ENCODE peak calls at places on chromosomes 13 and 19, in four cellular contexts. T is H1, M is GM12878, V is K562. I is an unnamed sample.

GRCh38 chr19:19448238-19448544 is 42.7 kb downstream of the GATAD2A start:
- DNase-seq in T (no peak), M (no peak), V (no peak), I (no peak)

GRCh38 chr13:106481919-106482318 is 53.5 kb downstream of the EFNB2 start:
- DNase-seq in T (no peak), M (no peak), V (no peak), I (no peak)

GRCh38 chr19:22606954-22607652 is 27.0 kb upstream of the ZNF492 start:
- DNase-seq in T (no peak), M (no peak), V (no peak), I (no peak)

GRCh38 chr19:4007836-4008539 is 452 bp downstream of the PIAS4 start:
- DNase-seq in T (peak), M (no peak), V (peak), I (peak)

GRCh38 chr19:18044825-18045304 is 36.9 kb downstream of the ARRDC2 start:
- DNase-seq in T (peak), M (peak), V (peak), I (peak)

GRCh38 chr19:15252398-15253018 is 20.3 kb upstream of the EPHX3 start:
- DNase-seq in T (peak), M (no peak), V (no peak), I (peak)

GRCh38 chr13:35699181-35699580 is 222.7 kb upstream of the MAB21L1 start:
- DNase-seq in T (no peak), M (no peak), V (no peak), I (no peak)

GRCh38 chr19:3507371-3508120 is 1.4 kb downstream of the FZR1 start:
- DNase-seq in T (peak), M (no peak), V (peak), I (no peak)

GRCh38 chr13:36559388-36559787 is 114.4 kb upstream of the SERTM1 start:
- DNase-seq in T (no peak), M (no peak), V (no peak), I (no peak)

GRCh38 chr13:40272776-40273139 is 393.7 kb downstream of the FOXO1 start:
- DNase-seq in T (no peak), M (no peak), V (no peak), I (no peak)

GRCh38 chr19:33177417-33177976 is 16.6 kb upstream of the LRP3 start:
- DNase-seq in T (peak), M (no peak), V (peak), I (no peak)

GRCh38 chr13:60838581-60838980 is 441.6 kb downstream of the TDRD3 start:
- DNase-seq in T (no peak), M (no peak), V (no peak), I (peak)

GRCh38 chr19:30733826-30734550 is 361.8 kb downstream of the ZNF536 start:
- DNase-seq in T (no peak), M (no peak), V (no peak), I (no peak)

GRCh38 chr13:102704238-102704750 is 9.4 kb upstream of the METTL21C start:
- DNase-seq in T (no peak), M (no peak), V (no peak), I (peak)

GRCh38 chr19:13788991-13789390 is 6.3 kb upstream of the ZSWIM4 start:
- DNase-seq in T (no peak), M (no peak), V (no peak), I (no peak)

GRCh38 chr19:33430674-33431277 is 57.3 kb downstream of the CEBPG start:
- DNase-seq in T (peak), M (no peak), V (peak), I (peak)

GRCh38 chr19:7705387-7706187 is 3.7 kb upstream of the FCER2 start:
- DNase-seq in T (no peak), M (peak), V (no peak), I (peak)

GRCh38 chr13:27384285-27384684 is 40.1 kb upstream of the GTF3A start:
- DNase-seq in T (no peak), M (no peak), V (no peak), I (no peak)

GRCh38 chr19:6047741-6048231 is 62.5 kb downstream of the RFX2 start:
- DNase-seq in T (peak), M (no peak), V (peak), I (peak)

GRCh38 chr19:3121821-3122511 is 13.9 kb upstream of the GNA15 start:
- DNase-seq in T (no peak), M (no peak), V (no peak), I (no peak)

GRCh38 chr19:55254625-55254977 is 4.2 kb downstream of the PPP6R1 start:
- DNase-seq in T (no peak), M (no peak), V (no peak), I (no peak)

GRCh38 chr13:98105929-98106336 is 37.0 kb upstream of the FARP1 start:
- DNase-seq in T (no peak), M (no peak), V (peak), I (no peak)

GRCh38 chr13:33353210-33353609 is 67.7 kb upstream of the STARD13 start:
- DNase-seq in T (no peak), M (peak), V (no peak), I (peak)

GRCh38 chr13:62846302-62846701 is 1430.7 kb upstream of the PCDH20 start:
- DNase-seq in T (no peak), M (no peak), V (no peak), I (no peak)

GRCh38 chr13:45231722-45232121 is 30.9 kb upstream of the KCTD4 start:
- DNase-seq in T (no peak), M (no peak), V (no peak), I (no peak)

GRCh38 chr19:47145639-47146486 is 15.2 kb downstream of the SAE1 start:
- DNase-seq in T (no peak), M (no peak), V (no peak), I (no peak)

GRCh38 chr13:38905081-38905480 is 85.5 kb downstream of the STOML3 start:
- DNase-seq in T (no peak), M (no peak), V (no peak), I (no peak)

GRCh38 chr19:52492991-52493470 is 34.4 kb upstream of the ZNF808 start:
- DNase-seq in T (peak), M (no peak), V (peak), I (no peak)

GRCh38 chr13:111325941-111326620 is 5.6 kb downstream of the TEX29 start:
- DNase-seq in T (no peak), M (no peak), V (no peak), I (no peak)

GRCh38 chr19:41893899-41894298 is 10.9 kb downstream of the ARHGEF1 start:
- DNase-seq in T (no peak), M (no peak), V (no peak), I (no peak)

GRCh38 chr13:97749174-97749573 is 204.3 kb upstream of the IPO5 start:
- DNase-seq in T (no peak), M (no peak), V (no peak), I (no peak)

GRCh38 chr19:48249502-48250014 is 6.2 kb downstream of the CARD8 start:
- DNase-seq in T (no peak), M (peak), V (no peak), I (peak)

GRCh38 chr19:8617984-8618383 is 7.5 kb upstream of the ADAMTS10 start:
- DNase-seq in T (no peak), M (no peak), V (no peak), I (no peak)

GRCh38 chr19:14814982-14815381 is 20.0 kb downstream of the OR7A5 start:
- DNase-seq in T (no peak), M (no peak), V (no peak), I (no peak)

GRCh38 chr19:4042731-4043082 is 24.0 kb downstream of the ZBTB7A start:
- DNase-seq in T (no peak), M (no peak), V (no peak), I (no peak)

GRCh38 chr13:40047322-40047771 is 391.9 kb downstream of the COG6 start:
- DNase-seq in T (no peak), M (peak), V (no peak), I (no peak)

GRCh38 chr19:30881986-30882385 is 467.2 kb downstream of the TSHZ3 start:
- DNase-seq in T (no peak), M (no peak), V (no peak), I (no peak)

GRCh38 chr19:40200352-40201099 is 9.3 kb downstream of the MAP3K10 start:
- DNase-seq in T (no peak), M (no peak), V (no peak), I (no peak)

GRCh38 chr13:33017410-33017929 is 1.2 kb downstream of the KL start:
- DNase-seq in T (no peak), M (peak), V (peak), I (peak)

GRCh38 chr19:51127755-51128154 is 3.0 kb downstream of the SIGLEC9 start:
- DNase-seq in T (no peak), M (no peak), V (peak), I (peak)

DNA sequence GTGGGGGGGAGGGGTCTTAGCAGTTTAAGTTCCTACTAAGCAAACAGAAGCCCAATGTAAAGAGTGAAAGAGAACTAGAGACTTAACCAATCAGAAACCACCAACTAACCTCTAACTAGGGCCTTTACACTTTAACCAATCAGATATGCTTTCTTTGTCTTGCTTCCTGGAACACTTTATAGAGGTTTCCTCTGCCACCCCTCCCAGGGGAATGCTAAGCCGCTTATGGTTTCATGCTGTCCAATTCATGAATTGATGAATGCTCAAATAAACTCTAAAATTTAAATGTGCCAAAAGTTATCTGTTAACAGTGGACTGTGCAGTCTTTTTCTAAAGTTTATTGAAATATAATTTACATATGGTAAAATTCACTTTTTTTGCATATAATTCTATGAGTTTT is 33.9 kb upstream of the LATS2 start:
- DNase-seq in T (no peak), M (no peak), V (peak), I (no peak)
- H3K4me3 ChIP-seq in T (no peak), M (no peak), V (no peak), I (no peak)

GRCh38 chr13:76921516-76921915 is 26.8 kb upstream of the ACOD1 start:
- DNase-seq in T (no peak), M (no peak), V (no peak), I (no peak)

GRCh38 chr13:76928456-76928855 is 19.9 kb upstream of the ACOD1 start:
- DNase-seq in T (no peak), M (no peak), V (no peak), I (no peak)

GRCh38 chr13:76929320-76929719 is 19.0 kb upstream of the ACOD1 start:
- DNase-seq in T (no peak), M (no peak), V (no peak), I (no peak)

GRCh38 chr13:76927955-76928354 is 20.4 kb upstream of the ACOD1 start:
- DNase-seq in T (no peak), M (no peak), V (no peak), I (no peak)

GRCh38 chr13:76925115-76925514 is 23.2 kb upstream of the ACOD1 start:
- DNase-seq in T (no peak), M (no peak), V (no peak), I (no peak)
- TF ChIP-seq GABPA in T (no peak), M (no peak), V (no peak), I (no peak)

DNA sequence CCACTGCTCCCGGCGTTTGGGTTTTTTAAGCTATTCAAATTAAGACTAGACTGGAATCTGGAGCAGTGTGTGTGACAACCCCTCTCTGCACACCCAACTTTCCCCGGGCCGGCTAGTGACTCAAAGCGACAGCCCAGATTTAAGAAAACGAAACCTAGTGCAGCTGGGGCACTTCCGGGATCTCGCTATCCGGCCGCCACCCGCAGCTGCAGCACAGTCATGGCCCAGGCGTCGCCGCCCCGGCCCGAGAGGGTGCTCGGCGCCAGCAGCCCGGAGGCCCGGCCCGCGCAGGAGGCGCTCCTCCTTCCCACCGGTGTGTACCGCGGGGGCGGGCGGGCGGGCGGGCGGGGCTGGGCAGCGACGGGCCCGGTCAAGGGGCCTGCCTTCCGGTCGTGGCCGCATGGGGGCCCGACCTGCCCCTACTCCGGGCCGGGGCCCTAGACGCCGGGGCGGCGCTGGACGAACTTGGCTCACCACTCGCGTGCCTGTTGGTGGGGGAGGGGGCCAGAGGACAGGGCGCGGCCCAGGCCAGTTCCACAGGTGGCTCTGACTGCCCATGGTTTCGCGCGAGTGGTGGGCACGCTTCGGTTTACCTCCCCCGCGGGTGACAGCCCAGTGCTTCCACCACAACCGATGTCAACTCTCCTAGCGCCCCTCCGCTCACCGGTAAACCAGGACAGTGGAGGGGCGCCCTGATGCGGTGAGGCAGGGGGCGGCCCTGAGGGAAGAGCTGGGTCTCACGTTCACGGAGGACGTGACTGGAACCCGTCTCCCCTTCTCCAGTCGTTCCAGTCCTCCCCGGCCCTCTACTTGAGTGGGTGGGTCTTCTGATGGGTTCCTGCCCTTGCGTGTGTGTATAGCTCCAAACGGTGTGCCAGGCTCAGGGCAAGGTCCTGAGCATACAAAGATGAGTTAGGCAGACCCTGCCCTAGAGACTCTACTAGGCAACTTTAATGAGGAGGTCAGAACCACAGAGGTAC is at the start of gene PHF11:
- DNase-seq in T (peak), M (peak), V (peak), I (peak)
- TF ChIP-seq POLR2AphosphoS5 in T (no peak), M (peak), V (peak), I (peak)

GRCh38 chr13:41468631-41469030 is 11.3 kb downstream of the RGCC start:
- DNase-seq in T (no peak), M (no peak), V (no peak), I (no peak)
- H3K4me3 ChIP-seq in T (no peak), M (no peak), V (no peak), I (no peak)

GRCh38 chr13:100363351-100363750 is 225.2 kb downstream of the GGACT start:
- DNase-seq in T (no peak), M (no peak), V (no peak), I (no peak)
- TF ChIP-seq GABPA in T (no peak), M (no peak), V (no peak), I (no peak)

DNA sequence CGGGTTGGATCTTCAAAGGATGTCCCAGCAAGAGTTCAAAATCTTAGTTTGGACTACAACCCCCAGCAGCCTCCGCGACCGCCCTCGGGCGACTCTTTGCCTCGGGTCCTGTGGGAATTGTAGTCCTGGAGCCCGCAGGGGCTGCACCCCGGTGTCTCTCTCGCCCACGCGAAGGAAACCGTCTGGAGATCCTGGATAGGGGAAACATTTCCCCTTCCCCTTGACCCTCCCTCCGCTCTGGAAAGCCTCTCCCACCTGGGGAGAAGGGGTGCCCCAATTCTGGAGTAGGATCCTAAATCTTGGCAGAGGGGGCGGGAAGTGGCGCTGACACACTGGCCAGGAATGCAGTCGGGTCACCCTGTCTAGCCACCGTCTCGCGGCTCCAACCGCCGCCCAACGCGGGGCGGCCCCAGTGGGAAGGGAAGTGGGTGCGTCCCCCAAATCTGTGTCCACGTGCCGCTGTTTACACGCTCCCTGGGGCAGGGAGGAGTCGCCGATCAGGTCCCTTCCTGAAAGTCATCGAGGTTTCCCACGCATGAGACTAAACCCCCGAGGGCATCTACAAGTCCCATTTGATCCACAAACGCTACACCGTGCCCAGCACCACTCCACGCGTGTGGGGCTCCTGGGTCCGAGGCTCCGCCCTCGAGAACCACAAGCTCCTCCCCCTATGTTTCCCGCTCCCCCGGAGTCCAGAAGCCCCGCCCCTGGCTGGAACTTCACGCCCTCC is 731 bp upstream of the PPP1R13L start:
- DNase-seq in T (peak), M (peak), V (peak), I (peak)
- TF ChIP-seq POLR2AphosphoS5 in T (no peak), M (no peak), V (no peak), I (peak)

GRCh38 chr19:35224681-35225604 is 3.6 kb downstream of the FAM187B start:
- DNase-seq in T (peak), M (no peak), V (peak), I (no peak)
- H3K4me3 ChIP-seq in T (no peak), M (no peak), V (no peak), I (no peak)

GRCh38 chr19:401836-402535 is 7.0 kb downstream of the C2CD4C start:
- DNase-seq in T (peak), M (no peak), V (no peak), I (no peak)
- TF ChIP-seq GABPA in T (no peak), M (no peak), V (no peak), I (no peak)

I was measured in HL-60.